ENCODE peak calls at places on chromosomes 5 and 9, in five cellular contexts. T is transverse colon, D is HepG2, B is stomach, Q is H1. E is an unnamed sample.

GRCh38 chr5:95942968-95943367 is 18.7 kb downstream of the ELL2 start:
- DNase-seq in T (no peak), D (no peak), B (no peak), Q (no peak), E (no peak)

GRCh38 chr9:96620832-96621269 is 1.2 kb upstream of the CDC14B start:
- DNase-seq in T (no peak), D (peak), B (no peak), Q (peak), E (peak)

GRCh38 chr9:29285818-29286217 is 1712.5 kb upstream of the C9orf72 start:
- DNase-seq in T (no peak), D (no peak), B (no peak), Q (peak), E (no peak)

GRCh38 chr9:98995059-98995665 is 51.5 kb downstream of the COL15A1 start:
- DNase-seq in T (peak), D (no peak), B (peak), Q (no peak), E (no peak)

GRCh38 chr5:144040615-144041394 is 129.7 kb downstream of the YIPF5 start:
- DNase-seq in T (no peak), D (no peak), B (no peak), Q (no peak), E (no peak)

GRCh38 chr9:35495984-35496383 is 6.1 kb downstream of the RUSC2 start:
- DNase-seq in T (no peak), D (no peak), B (no peak), Q (no peak), E (no peak)

GRCh38 chr5:152246401-152246800 is 158.7 kb downstream of the NMUR2 start:
- DNase-seq in T (no peak), D (peak), B (peak), Q (no peak), E (no peak)

GRCh38 chr5:6162175-6162574 is 216.2 kb downstream of the MED10 start:
- DNase-seq in T (no peak), D (peak), B (no peak), Q (no peak), E (peak)

GRCh38 chr5:1201327-1202025 is at the start of gene SLC6A19:
- DNase-seq in T (no peak), D (no peak), B (peak), Q (no peak), E (no peak)

GRCh38 chr5:59816901-59817300 is 76.6 kb downstream of the PDE4D start:
- DNase-seq in T (no peak), D (no peak), B (no peak), Q (no peak), E (no peak)

GRCh38 chr9:94931725-94932124 is 205.2 kb downstream of the AOPEP start:
- DNase-seq in T (no peak), D (no peak), B (no peak), Q (no peak), E (no peak)

GRCh38 chr5:180328296-180329137 is 24.6 kb downstream of the GFPT2 start:
- DNase-seq in T (peak), D (peak), B (peak), Q (peak), E (no peak)

GRCh38 chr9:97938081-97938644 is at the start of gene HEMGN:
- DNase-seq in T (peak), D (no peak), B (no peak), Q (no peak), E (no peak)

GRCh38 chr5:150167908-150168307 is 1.3 kb downstream of the CDX1 start:
- DNase-seq in T (peak), D (no peak), B (no peak), Q (no peak), E (no peak)

GRCh38 chr9:9912459-9912858 is 700.3 kb downstream of the PTPRD start:
- DNase-seq in T (no peak), D (no peak), B (no peak), Q (no peak), E (no peak)

GRCh38 chr9:86563350-86563749 is 209.1 kb upstream of the TUT7 start:
- DNase-seq in T (no peak), D (no peak), B (no peak), Q (no peak), E (no peak)

GRCh38 chr9:84349706-84350105 is 9.1 kb upstream of the SLC28A3 start:
- DNase-seq in T (no peak), D (no peak), B (no peak), Q (no peak), E (no peak)

GRCh38 chr9:124077915-124078572 is 66.5 kb downstream of the LHX2 start:
- DNase-seq in T (no peak), D (peak), B (no peak), Q (no peak), E (no peak)

GRCh38 chr5:36739751-36740221 is 133.4 kb downstream of the SLC1A3 start:
- DNase-seq in T (peak), D (peak), B (peak), Q (peak), E (no peak)
- TF ChIP-seq EP300 in T (no peak), D (no peak), B (no peak), Q (no peak), E (no peak)

GRCh38 chr5:166119506-166119905 is 2171.9 kb upstream of the WWC1 start:
- DNase-seq in T (no peak), D (no peak), B (no peak), Q (no peak), E (no peak)
- TF ChIP-seq POLR2AphosphoS5 in T (no peak), D (no peak), B (no peak), Q (no peak), E (no peak)

GRCh38 chr5:175657593-175658271 is at the start of gene HRH2:
- DNase-seq in T (peak), D (no peak), B (peak), Q (no peak), E (no peak)
- TF ChIP-seq POLR2A in T (no peak), D (no peak), B (no peak), Q (no peak), E (no peak)

GRCh38 chr5:72814104-72814503 is 2.4 kb upstream of the TNPO1 start:
- DNase-seq in T (no peak), D (no peak), B (no peak), Q (no peak), E (no peak)
- TF ChIP-seq EP300 in T (no peak), D (no peak), B (no peak), Q (no peak), E (no peak)